ENCODE peak calls at places on chromosome 6, in four cellular contexts. M is HCT116, R is SK-N-SH, V is H1. W is an unnamed sample.

GRCh38 chr6:11650297-11650696 is 112.7 kb downstream of the TMEM170B start:
- DNase-seq in M (no peak), V (peak; percentile 64), R (no peak), W (no peak)

GRCh38 chr6:18668994-18669393 is 281.8 kb downstream of the RNF144B start:
- DNase-seq in V (no peak), R (no peak), M (no peak), W (no peak)

GRCh38 chr6:71040841-71041240 is 84.0 kb upstream of the B3GAT2 start:
- DNase-seq in M (no peak), R (no peak), V (no peak), W (no peak)

GRCh38 chr6:136415351-136416005 is 125.8 kb upstream of the BCLAF1 start:
- DNase-seq in V (no peak), R (no peak), M (no peak), W (no peak)

GRCh38 chr6:48747040-48747439 is 636.0 kb upstream of the PTCHD4 start:
- DNase-seq in V (no peak), R (no peak), M (no peak), W (no peak)

GRCh38 chr6:127893541-127893940 is 7.3 kb downstream of the THEMIS start:
- DNase-seq in R (no peak), V (no peak), M (no peak), W (no peak)

GRCh38 chr6:5190467-5190866 is 70.3 kb downstream of the LYRM4 start:
- DNase-seq in V (no peak), M (no peak), R (no peak), W (no peak)

GRCh38 chr6:43489277-43490072 is 12.1 kb downstream of the TJAP1 start:
- DNase-seq in V (no peak), M (no peak), R (peak; percentile 89), W (no peak)

GRCh38 chr6:35590622-35591066 is 77.9 kb upstream of the TULP1 start:
- DNase-seq in V (no peak), M (no peak), R (no peak), W (no peak)

GRCh38 chr6:136723780-136724179 is 68.5 kb downstream of the MAP3K5 start:
- DNase-seq in R (no peak), M (no peak), V (no peak), W (no peak)

GRCh38 chr6:133947302-133947900 is 5.6 kb upstream of the TBPL1 start:
- DNase-seq in R (no peak), M (no peak), V (no peak), W (no peak)

GRCh38 chr6:37204014-37204751 is 34.2 kb downstream of the PIM1 start:
- DNase-seq in R (no peak), V (no peak), M (no peak), W (peak; percentile 88)

GRCh38 chr6:112501705-112502104 is 154.6 kb downstream of the RFPL4B start:
- DNase-seq in R (peak; percentile 63), M (no peak), V (no peak), W (no peak)

GRCh38 chr6:97215157-97215769 is 67.8 kb downstream of the MMS22L start:
- DNase-seq in R (peak; percentile 48), M (peak; percentile 12), V (no peak), W (peak; percentile 73)

GRCh38 chr6:168619560-168620314 is 178.8 kb downstream of the SMOC2 start:
- DNase-seq in R (no peak), M (no peak), V (no peak), W (no peak)

GRCh38 chr6:81939774-81940165 is 187.3 kb upstream of the TENT5A start:
- DNase-seq in M (no peak), R (no peak), V (no peak), W (no peak)

GRCh38 chr6:33749401-33749800 is 2.7 kb upstream of the IP6K3 start:
- DNase-seq in V (no peak), R (no peak), M (no peak), W (no peak)

GRCh38 chr6:101344885-101345284 is 48.6 kb upstream of the GRIK2 start:
- DNase-seq in V (no peak), R (no peak), M (no peak), W (no peak)

GRCh38 chr6:12020187-12020791 is 8.2 kb downstream of the HIVEP1 start:
- DNase-seq in R (no peak), M (no peak), V (no peak), W (peak; percentile 77)

GRCh38 chr6:81865712-81866111 is 113.2 kb upstream of the TENT5A start:
- DNase-seq in M (no peak), V (no peak), R (no peak), W (no peak)

GRCh38 chr6:44277763-44278162 is 7.5 kb downstream of the TMEM151B start:
- DNase-seq in M (no peak), R (no peak), V (no peak), W (no peak)

GRCh38 chr6:50899306-50899840 is 80.7 kb downstream of the TFAP2B start:
- DNase-seq in M (no peak), V (no peak), R (no peak), W (no peak)

GRCh38 chr6:75449625-75450206 is 43.9 kb downstream of the FILIP1 start:
- DNase-seq in M (no peak), R (no peak), V (no peak), W (no peak)

GRCh38 chr6:33960345-33961313 is 156.8 kb upstream of the MLN start:
- DNase-seq in M (no peak), V (no peak), R (no peak), W (no peak)

GRCh38 chr6:145630598-145630997 is 104.7 kb downstream of the EPM2A start:
- DNase-seq in V (no peak), M (no peak), R (no peak), W (no peak)

GRCh38 chr6:30483677-30484279 is 5.5 kb upstream of the HLA-E start:
- DNase-seq in V (no peak), R (peak; percentile 57), M (peak; percentile 54), W (peak; percentile 83)

GRCh38 chr6:148711833-148712653 is 34.8 kb upstream of the UST start:
- DNase-seq in V (no peak), R (no peak), M (no peak), W (no peak)

GRCh38 chr6:36419295-36419694 is 23.4 kb downstream of the PXT1 start:
- DNase-seq in R (no peak), V (no peak), M (no peak), W (no peak)

GRCh38 chr6:121510568-121511177 is 75.2 kb downstream of the GJA1 start:
- DNase-seq in R (no peak), M (no peak), V (no peak), W (no peak)

GRCh38 chr6:18235524-18235923 is 28.8 kb downstream of the DEK start:
- DNase-seq in R (no peak), M (no peak), V (no peak), W (no peak)

GRCh38 chr6:125019873-125020272 is 57.6 kb downstream of the RNF217 start:
- DNase-seq in M (no peak), V (no peak), R (no peak), W (no peak)

GRCh38 chr6:47509937-47510336 is 32.3 kb downstream of the CD2AP start:
- DNase-seq in V (no peak), R (no peak), M (no peak), W (no peak)

DNA sequence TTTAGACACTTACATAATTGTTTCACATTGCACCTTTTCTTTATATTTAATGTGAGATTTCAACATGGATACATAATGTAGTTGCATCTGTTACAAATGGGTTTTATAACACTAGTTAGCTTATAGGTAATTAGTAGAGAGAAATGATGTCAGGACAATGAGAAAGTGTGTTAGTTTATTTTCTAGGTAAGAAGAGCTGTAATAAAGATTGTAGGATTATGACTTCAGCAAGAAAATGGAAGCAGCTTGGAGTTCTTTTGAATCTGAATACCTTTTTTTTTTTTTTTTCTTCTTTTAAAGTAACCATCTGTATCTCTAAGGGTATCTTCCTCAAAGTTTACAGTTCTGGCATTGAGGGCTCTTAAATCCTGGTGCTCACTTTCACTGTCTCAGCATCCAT is 35.3 kb downstream of the CD2AP start:
- DNase-seq in M (no peak), R (no peak), V (no peak), W (no peak)
- TF ChIP-seq SIN3A in M (no peak), R (no peak), V (no peak), W (no peak)

DNA sequence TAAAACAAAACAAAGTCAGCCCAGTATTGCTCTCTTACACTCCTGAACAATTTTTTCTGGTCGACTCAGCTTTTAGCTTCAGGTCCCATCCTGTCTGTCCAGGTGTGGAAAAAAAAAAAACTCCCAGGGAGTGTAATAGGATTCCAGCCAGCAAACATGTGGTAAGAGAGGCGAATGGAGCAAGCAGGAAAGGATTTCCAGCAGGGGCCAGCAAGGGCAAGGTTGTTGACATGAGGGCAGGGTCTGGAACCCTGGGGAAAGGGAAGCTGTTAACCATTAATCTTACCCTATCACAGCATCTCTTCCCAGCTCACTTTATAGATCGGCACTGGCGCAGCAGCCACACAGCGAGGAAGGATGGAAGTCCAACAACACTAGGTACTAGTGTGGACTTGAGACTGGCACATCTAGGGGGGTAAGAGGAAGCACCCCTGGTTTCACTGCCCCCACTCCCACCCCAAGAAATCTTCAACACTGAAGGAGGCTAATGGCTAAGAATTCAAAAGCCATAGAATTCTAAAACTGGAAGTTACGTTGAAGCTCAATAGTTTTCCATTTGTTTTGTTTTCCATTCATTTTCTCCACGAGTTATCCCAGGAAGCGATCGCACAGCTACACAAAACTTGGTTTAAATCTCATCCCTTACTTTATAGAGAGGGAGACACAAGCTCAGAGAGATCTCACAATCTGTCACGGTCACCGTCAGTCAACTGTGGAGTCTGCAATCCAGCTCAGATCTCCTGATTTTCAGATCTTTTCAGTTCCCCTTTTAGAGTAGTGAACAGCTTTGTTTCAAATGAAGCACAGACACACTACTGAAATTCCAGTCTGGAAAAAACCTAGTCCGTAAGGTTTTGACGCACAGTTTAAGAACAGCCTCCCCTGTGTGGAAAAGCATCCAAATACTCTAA is 53.4 kb downstream of the SLC22A23 start:
- DNase-seq in V (no peak), R (no peak), M (no peak), W (no peak)
- TF ChIP-seq SIN3A in V (no peak), R (no peak), M (no peak), W (no peak)

GRCh38 chr6:160198577-160199211 is 59.9 kb downstream of the SLC22A2 start:
- DNase-seq in M (no peak), V (no peak), R (no peak), W (no peak)
- TF ChIP-seq SIN3A in M (no peak), V (no peak), R (no peak), W (no peak)

GRCh38 chr6:2030682-2031244 is 214.6 kb downstream of the GMDS start:
- DNase-seq in R (no peak), M (no peak), V (no peak), W (no peak)

GRCh38 chr6:2026133-2026532 is 219.3 kb downstream of the GMDS start:
- DNase-seq in V (no peak), M (no peak), R (no peak), W (no peak)

GRCh38 chr6:2029952-2030351 is 215.5 kb downstream of the GMDS start:
- DNase-seq in V (no peak), M (no peak), R (no peak), W (no peak)

GRCh38 chr6:2028457-2029038 is 216.9 kb downstream of the GMDS start:
- DNase-seq in R (no peak), M (no peak), V (no peak), W (no peak)

DNA sequence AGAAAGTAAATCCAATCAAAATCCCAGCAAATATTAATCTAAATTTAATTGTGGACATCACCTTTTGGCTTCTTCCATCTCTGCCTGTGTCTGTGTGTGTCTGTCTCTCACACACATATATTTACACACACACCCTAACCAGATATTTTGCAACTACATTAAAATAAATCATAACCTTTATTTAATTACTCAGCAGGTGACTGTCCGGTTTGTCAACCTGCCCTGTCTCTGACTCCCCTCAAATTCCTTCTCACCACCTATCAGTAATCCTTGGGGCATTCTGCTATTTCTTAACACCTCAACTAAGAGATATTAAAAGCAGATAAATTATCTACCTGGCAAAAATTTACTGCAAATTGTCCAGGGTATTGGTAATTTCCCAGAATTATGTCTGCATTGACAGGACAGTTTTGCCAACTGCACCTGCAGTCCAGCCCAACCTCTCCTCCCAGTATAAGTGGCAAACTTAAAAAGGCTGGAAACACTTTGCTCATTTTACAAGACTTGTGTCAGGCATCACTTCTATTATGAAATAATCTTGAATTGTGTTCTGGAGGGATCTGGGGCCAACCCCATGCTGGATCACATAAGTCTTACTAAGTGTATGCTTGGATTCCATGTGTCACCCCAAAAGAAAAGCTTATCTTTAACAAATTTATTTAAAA is 216.1 kb downstream of the GMDS start:
- DNase-seq in R (no peak), V (no peak), M (no peak), W (no peak)
- TF ChIP-seq SIN3A in R (no peak), V (no peak), M (no peak), W (no peak)